ENCODE peak calls at places on chromosome 18, in nine cellular contexts. Q, L, W, G, V, C, K, N and S are unnamed samples.

GRCh38 chr18:12571617-12572016 is 86.3 kb downstream of the SPIRE1 start:
- DNase-seq in L (no peak), K (no peak), G (no peak), V (no peak), C (no peak), N (no peak), Q (no peak), W (no peak), S (no peak)

GRCh38 chr18:22385718-22386117 is 32.0 kb downstream of the CTAGE1 start:
- DNase-seq in G (peak; percentile 75), N (peak; percentile 65), Q (no peak), C (no peak), V (no peak), L (no peak), W (no peak), K (no peak), S (no peak)

GRCh38 chr18:13374468-13375301 is 156.1 kb downstream of the LDLRAD4 start:
- DNase-seq in K (no peak), Q (no peak), C (no peak), L (no peak), N (no peak), G (no peak), V (no peak), W (no peak), S (peak; percentile 82)

GRCh38 chr18:58887613-58887963 is 22.9 kb downstream of the ZNF532 start:
- DNase-seq in V (no peak), G (peak; percentile 78), N (peak; percentile 47), L (peak; percentile 78), W (peak; percentile 56), K (no peak), C (no peak), Q (no peak), S (no peak)

GRCh38 chr18:69152436-69152835 is 248.3 kb upstream of the DOK6 start:
- DNase-seq in N (no peak), Q (no peak), C (no peak), K (no peak), G (no peak), V (no peak), L (no peak), W (no peak), S (no peak)

GRCh38 chr18:37964885-37965571 is 399.4 kb upstream of the CELF4 start:
- DNase-seq in L (no peak), Q (no peak), G (no peak), K (no peak), C (no peak), N (no peak), W (no peak), V (no peak), S (no peak)

GRCh38 chr18:59996370-59996966 is 96.7 kb downstream of the PMAIP1 start:
- DNase-seq in W (peak; percentile 47), K (no peak), G (peak; percentile 48), V (no peak), N (peak; percentile 11), Q (no peak), C (no peak), L (no peak), S (no peak)

GRCh38 chr18:50410894-50411293 is 36.0 kb downstream of the SKA1 start:
- DNase-seq in W (no peak), C (no peak), L (no peak), K (no peak), Q (no peak), G (no peak), N (no peak), V (no peak), S (no peak)

GRCh38 chr18:62550746-62551145 is 27.9 kb downstream of the ZCCHC2 start:
- DNase-seq in C (no peak), G (no peak), L (no peak), W (no peak), K (no peak), V (no peak), N (no peak), Q (no peak), S (no peak)

GRCh38 chr18:23270999-23271680 is 135.9 kb downstream of the CABLES1 start:
- DNase-seq in K (no peak), N (no peak), C (no peak), W (no peak), Q (no peak), G (no peak), V (no peak), L (no peak), S (no peak)

GRCh38 chr18:51070545-51070944 is 40.5 kb downstream of the SMAD4 start:
- DNase-seq in V (no peak), L (no peak), W (no peak), N (peak; percentile 73), K (no peak), Q (no peak), G (peak; percentile 63), C (no peak), S (no peak)